ENCODE peak calls at places on chromosomes 5 and 9, in nine cellular contexts. T, H, O, Q, E, W, V, K and S are unnamed samples.

GRCh38 chr5:162067651-162068411 is at the start of gene GABRG2:
- DNase-seq in O (no peak), V (no peak), Q (no peak), K (no peak), E (no peak), W (peak; percentile 8), T (no peak), H (no peak), S (peak; percentile 82)

GRCh38 chr9:3968891-3969290 is 331.0 kb downstream of the GLIS3 start:
- DNase-seq in H (no peak), T (no peak), E (no peak), Q (no peak), O (peak; percentile 21), W (no peak), K (no peak), V (peak; percentile 53), S (no peak)

GRCh38 chr9:136901516-136902258 is 15.4 kb downstream of the TRAF2 start:
- DNase-seq in Q (no peak), W (no peak), E (no peak), H (peak; percentile 62), K (peak; percentile 31), O (peak; percentile 74), V (peak; percentile 70), T (no peak), S (no peak)

GRCh38 chr5:139600336-139600949 is 39.3 kb downstream of the UBE2D2 start:
- DNase-seq in T (no peak), W (no peak), O (no peak), Q (no peak), E (no peak), H (no peak), K (no peak), V (no peak), S (no peak)

GRCh38 chr5:73354406-73354805 is 94.2 kb downstream of the FOXD1 start:
- DNase-seq in K (no peak), V (no peak), T (no peak), E (no peak), H (no peak), O (no peak), W (no peak), Q (no peak), S (no peak)

GRCh38 chr5:51829226-51829625 is 446.0 kb downstream of the ISL1 start:
- DNase-seq in E (no peak), V (no peak), W (no peak), Q (no peak), O (no peak), H (no peak), T (no peak), K (no peak), S (no peak)

GRCh38 chr5:96297867-96298266 is 135.2 kb downstream of the PCSK1 start:
- DNase-seq in Q (no peak), V (peak; percentile 21), O (peak; percentile 73), E (no peak), K (no peak), W (no peak), H (no peak), T (no peak), S (no peak)

GRCh38 chr5:172683696-172684464 is 42.8 kb downstream of the NEURL1B start:
- DNase-seq in V (peak; percentile 46), Q (no peak), O (no peak), K (no peak), E (no peak), T (peak; percentile 75), H (peak; percentile 8), W (no peak), S (no peak)

GRCh38 chr5:150485770-150486401 is 22.0 kb upstream of the NDST1 start:
- DNase-seq in V (peak; percentile 85), T (peak; percentile 75), Q (peak; percentile 52), K (no peak), E (no peak), H (no peak), O (peak; percentile 64), W (peak; percentile 72), S (no peak)

GRCh38 chr5:170338933-170339779 is 41.6 kb upstream of the LCP2 start:
- DNase-seq in Q (no peak), T (no peak), E (no peak), H (peak; percentile 35), O (no peak), K (no peak), W (no peak), V (no peak), S (no peak)

GRCh38 chr5:8517461-8517860 is 648.5 kb downstream of the MTRR start:
- DNase-seq in K (no peak), E (no peak), H (no peak), V (peak; percentile 29), Q (no peak), W (no peak), T (no peak), O (no peak), S (no peak)

GRCh38 chr5:126868961-126869451 is 92.1 kb downstream of the LMNB1 start:
- DNase-seq in V (peak; percentile 43), T (peak; percentile 62), W (peak; percentile 46), O (peak; percentile 66), E (peak; percentile 3), Q (peak; percentile 20), K (no peak), H (no peak), S (peak; percentile 40)

GRCh38 chr5:4158750-4159447 is 563.3 kb downstream of the IRX1 start:
- DNase-seq in W (no peak), O (no peak), K (no peak), Q (no peak), T (no peak), V (no peak), E (no peak), H (no peak), S (no peak)

GRCh38 chr5:12730354-12730753 is 826.1 kb upstream of the CTNND2 start:
- DNase-seq in K (no peak), Q (no peak), T (no peak), E (no peak), W (no peak), H (no peak), V (no peak), O (no peak), S (no peak)

GRCh38 chr9:121649476-121650219 is 1.8 kb upstream of the DAB2IP start:
- DNase-seq in W (no peak), V (no peak), E (no peak), K (no peak), O (no peak), Q (no peak), T (no peak), H (no peak), S (peak; percentile 68)

GRCh38 chr5:78594946-78595921 is 53.3 kb downstream of the LHFPL2 start:
- DNase-seq in K (peak; percentile 44), E (no peak), Q (no peak), H (no peak), T (no peak), O (peak; percentile 93), W (no peak), V (peak; percentile 96), S (no peak)

GRCh38 chr5:2891781-2892180 is 140.3 kb upstream of the IRX2 start:
- DNase-seq in T (no peak), E (no peak), H (no peak), O (no peak), V (no peak), K (peak; percentile 6), Q (no peak), W (no peak), S (no peak)

GRCh38 chr9:93091453-93092081 is 4.5 kb upstream of the CARD19 start:
- DNase-seq in K (no peak), O (peak; percentile 56), W (no peak), Q (no peak), T (no peak), E (no peak), V (peak; percentile 66), H (peak; percentile 23), S (no peak)

GRCh38 chr9:123685489-123686083 is 244.3 kb downstream of the DENND1A start:
- DNase-seq in V (no peak), Q (no peak), E (no peak), T (no peak), W (no peak), H (no peak), O (no peak), K (no peak), S (no peak)

GRCh38 chr5:96096724-96097123 is 135.1 kb upstream of the ELL2 start:
- DNase-seq in O (peak; percentile 32), T (no peak), K (no peak), W (no peak), Q (no peak), H (no peak), E (no peak), V (no peak), S (no peak)

GRCh38 chr9:111866976-111867375 is 29.6 kb upstream of the UGCG start:
- DNase-seq in T (no peak), Q (no peak), E (no peak), W (no peak), O (peak; percentile 33), K (no peak), H (no peak), V (peak; percentile 17), S (no peak)

GRCh38 chr5:171745602-171746001 is 40.0 kb upstream of the SMIM23 start:
- DNase-seq in O (no peak), Q (no peak), W (no peak), V (no peak), H (no peak), T (no peak), E (no peak), K (no peak), S (no peak)

GRCh38 chr5:172486912-172487311 is 32.6 kb upstream of the SH3PXD2B start:
- DNase-seq in K (no peak), T (no peak), O (no peak), H (no peak), V (no peak), W (no peak), Q (no peak), E (no peak), S (no peak)

GRCh38 chr5:165304193-165304820 is 1798.9 kb downstream of the MAT2B start:
- DNase-seq in O (no peak), Q (no peak), K (no peak), T (no peak), W (no peak), V (no peak), H (no peak), E (no peak), S (no peak)

GRCh38 chr9:121242955-121243346 is 25.0 kb upstream of the GSN start:
- DNase-seq in H (no peak), W (no peak), V (no peak), Q (no peak), K (no peak), T (no peak), O (no peak), E (no peak), S (no peak)

GRCh38 chr5:34674226-34674625 is 18.1 kb downstream of the RAI14 start:
- DNase-seq in O (peak; percentile 55), E (no peak), T (no peak), H (no peak), W (no peak), V (peak; percentile 83), Q (no peak), K (no peak), S (no peak)

GRCh38 chr9:127231666-127232065 is 32.9 kb upstream of the GARNL3 start:
- DNase-seq in O (no peak), Q (no peak), W (no peak), T (no peak), H (no peak), K (no peak), E (no peak), V (no peak), S (no peak)

GRCh38 chr9:135565141-135565628 is 3.6 kb downstream of the PAEP start:
- DNase-seq in E (no peak), T (no peak), Q (no peak), O (no peak), K (no peak), V (no peak), W (no peak), H (no peak), S (no peak)

GRCh38 chr5:180603076-180603591 is 11.8 kb upstream of the SCGB3A1 start:
- DNase-seq in O (no peak), E (no peak), K (no peak), V (no peak), T (no peak), H (no peak), W (no peak), Q (no peak), S (no peak)

GRCh38 chr9:129353697-129354336 is 175.8 kb upstream of the IER5L start:
- DNase-seq in Q (no peak), K (no peak), E (no peak), V (no peak), O (no peak), W (no peak), T (no peak), H (no peak), S (no peak)

GRCh38 chr9:86534572-86535258 is 180.5 kb upstream of the TUT7 start:
- DNase-seq in E (no peak), T (no peak), Q (no peak), K (no peak), H (no peak), V (no peak), W (no peak), O (peak; percentile 73), S (no peak)